ENCODE peak calls at places on chromosomes 16 and 17, in seven cellular contexts. B is HCT116; S is body of pancreas; K is AG09309; A is fibroblast of villous mesenchyme; Q is BJ; U is CD8-positive, alpha-beta T cell. G is an unnamed sample.
A peak's percentile ranks its signal among the peaks of the same experiment; 100 is the strongest.

GRCh38 chr17:55806745-55807466 is 56.1 kb downstream of the PCTP start:
- DNase-seq in B (no peak), S (no peak), K (no peak), A (no peak), Q (no peak), U (no peak), G (no peak)

GRCh38 chr17:79001190-79002020 is 8.2 kb downstream of the CANT1 start:
- DNase-seq in B (no peak), S (no peak), K (no peak), A (no peak), Q (no peak), U (no peak), G (peak; percentile 44)

GRCh38 chr16:3112058-3112880 is at the start of gene ZNF205:
- DNase-seq in B (no peak), S (peak; percentile 86), K (peak; percentile 10), A (peak; percentile 60), Q (no peak), U (no peak), G (no peak)

GRCh38 chr17:59361386-59361785 is 29.9 kb downstream of the YPEL2 start:
- DNase-seq in B (no peak), S (no peak), K (peak; percentile 91), A (peak; percentile 96), Q (peak; percentile 87), U (no peak), G (no peak)

GRCh38 chr16:12206031-12206748 is 229.7 kb downstream of the SNX29 start:
- DNase-seq in B (no peak), S (no peak), K (no peak), A (no peak), Q (no peak), U (no peak), G (no peak)

GRCh38 chr16:85625053-85625452 is 11.9 kb downstream of the GSE1 start:
- DNase-seq in B (no peak), S (peak; percentile 48), K (no peak), A (no peak), Q (no peak), U (no peak), G (no peak)

GRCh38 chr17:61411114-61411943 is 11.7 kb downstream of the TBX2 start:
- DNase-seq in B (no peak), S (peak; percentile 56), K (no peak), A (peak; percentile 80), Q (no peak), U (no peak), G (peak; percentile 66)

GRCh38 chr17:4545217-4545951 is 9.8 kb downstream of the MYBBP1A start:
- DNase-seq in B (no peak), S (no peak), K (no peak), A (no peak), Q (no peak), U (no peak), G (no peak)

GRCh38 chr17:48632579-48633265 is 6.6 kb upstream of the HOXB9 start:
- DNase-seq in B (no peak), S (no peak), K (no peak), A (no peak), Q (no peak), U (no peak), G (no peak)

GRCh38 chr17:16987830-16988601 is 16.1 kb upstream of the TNFRSF13B start:
- DNase-seq in B (no peak), S (no peak), K (peak; percentile 31), A (peak; percentile 59), Q (peak; percentile 41), U (peak; percentile 34), G (peak; percentile 94)

GRCh38 chr17:32489320-32490100 is 2.7 kb downstream of the CDK5R1 start:
- DNase-seq in B (no peak), S (no peak), K (no peak), A (no peak), Q (no peak), U (no peak), G (peak; percentile 34)

GRCh38 chr17:80252871-80253270 is 7.8 kb upstream of the RNF213 start:
- DNase-seq in B (peak; percentile 46), S (peak; percentile 79), K (no peak), A (no peak), Q (no peak), U (peak; percentile 77), G (peak; percentile 82)

GRCh38 chr16:89217388-89218191 is at the start of gene ZNF778:
- DNase-seq in B (peak; percentile 73), S (peak; percentile 81), K (peak; percentile 23), A (peak; percentile 87), Q (no peak), U (peak; percentile 68), G (peak; percentile 90)
- TF ChIP-seq CTCF in B (no peak), S (peak; percentile 3), K (no peak), A (no peak), Q (no peak), U (no peak), G (no peak)

GRCh38 chr17:40177275-40177874 is at the start of gene RAPGEFL1:
- DNase-seq in B (no peak), S (peak; percentile 79), K (no peak), A (peak; percentile 72), Q (no peak), U (peak; percentile 77), G (peak; percentile 95)

GRCh38 chr17:40178021-40178601 is 841 bp downstream of the RAPGEFL1 start:
- DNase-seq in B (no peak), S (peak; percentile 16), K (no peak), A (no peak), Q (no peak), U (no peak), G (no peak)

GRCh38 chr17:40179923-40180659 is 2.8 kb downstream of the RAPGEFL1 start:
- DNase-seq in B (no peak), S (no peak), K (no peak), A (peak; percentile 36), Q (no peak), U (no peak), G (no peak)

GRCh38 chr17:40180694-40181093 is 3.4 kb downstream of the RAPGEFL1 start:
- DNase-seq in B (no peak), S (peak; percentile 81), K (no peak), A (no peak), Q (no peak), U (no peak), G (peak; percentile 94)

DNA sequence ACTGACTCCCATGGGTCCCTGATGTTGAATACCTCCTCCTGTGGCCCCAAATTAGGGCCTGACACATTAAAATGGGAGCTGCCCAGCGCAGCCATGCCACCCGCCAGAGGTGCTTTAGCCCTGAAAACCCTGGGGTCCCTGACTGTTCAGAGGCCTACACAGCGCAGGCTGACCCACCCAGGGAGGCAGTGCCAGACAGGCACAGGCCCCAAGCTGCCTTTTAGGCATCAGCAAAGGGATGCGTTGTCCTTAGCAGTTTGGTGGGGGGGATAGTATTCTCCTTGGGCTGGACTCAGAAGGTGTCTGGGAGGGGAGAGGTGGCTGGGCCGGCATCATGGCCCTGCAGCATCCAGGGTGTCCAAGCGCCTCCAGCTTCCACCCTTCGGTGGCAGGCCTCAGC is 1.4 kb downstream of the RAPGEFL1 start:
- DNase-seq in B (no peak), S (no peak), K (no peak), A (no peak), Q (no peak), U (no peak), G (peak; percentile 57)
- H3K4me3 ChIP-seq in B (no peak overlapping the region), S (no peak overlapping the region), K (no peak overlapping the region), A (no peak overlapping the region), Q (no peak overlapping the region), U (no peak overlapping the region), G (peak overlapping the region; percentile 51)

DNA sequence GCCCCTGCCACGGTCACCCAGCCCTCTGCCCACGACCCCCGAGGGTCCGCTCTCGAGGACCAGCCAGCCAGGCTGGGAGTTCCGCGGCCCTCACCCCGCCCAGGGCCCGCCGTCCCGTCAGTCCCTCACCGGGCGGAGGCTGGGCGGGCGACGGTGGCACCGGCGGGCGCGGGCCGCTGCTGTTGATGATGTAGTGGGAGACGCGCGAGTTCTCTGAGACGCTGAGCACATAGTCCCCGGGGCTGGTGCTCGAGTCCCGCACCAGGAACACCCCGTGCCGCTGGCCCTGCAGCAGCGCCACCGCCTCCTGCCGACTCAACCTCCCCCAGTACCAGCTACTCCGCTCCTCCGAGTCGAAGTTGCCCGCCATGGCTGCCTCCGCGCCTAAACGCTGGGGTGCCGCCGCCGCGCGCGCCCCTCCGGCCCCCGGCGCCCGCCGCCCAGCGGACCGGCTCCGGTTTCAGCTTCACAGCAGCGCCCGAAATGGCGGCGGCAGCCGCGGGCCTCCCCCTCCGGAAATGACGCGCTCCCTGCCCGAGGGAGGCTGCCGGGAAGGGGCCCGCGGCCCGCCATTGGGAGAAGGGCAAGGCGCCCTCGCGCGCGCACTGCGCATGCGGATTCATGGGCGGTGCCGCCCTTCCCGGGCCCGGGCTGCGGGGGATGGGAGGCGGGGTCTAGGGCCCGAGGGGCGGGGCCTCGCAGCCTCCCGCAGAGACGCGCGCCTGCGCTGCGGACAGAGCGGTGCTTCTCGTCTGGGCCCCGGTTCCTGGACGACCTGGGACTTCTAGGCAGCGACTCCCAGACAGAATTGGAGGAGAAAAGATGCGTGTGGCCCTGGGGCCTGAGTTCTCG is at the start of gene CRK:
- DNase-seq in B (peak; percentile 85), S (peak; percentile 98), K (peak; percentile 70), A (peak; percentile 96), Q (peak; percentile 65), U (peak; percentile 99), G (peak; percentile 93)
- TF ChIP-seq CTCF in B (no peak), S (no peak), K (no peak), A (no peak), Q (no peak), U (no peak), G (no peak)

GRCh38 chr16:89563639-89564392 is 3.3 kb downstream of the RPL13 start:
- DNase-seq in B (no peak), S (peak; percentile 10), K (no peak), A (no peak), Q (no peak), U (no peak), G (no peak)
- H3K4me3 ChIP-seq in B (peak overlapping the region; percentile 45), S (no peak overlapping the region), K (no peak overlapping the region), A (no peak overlapping the region), Q (no peak overlapping the region), U (no peak overlapping the region), G (no peak overlapping the region)

GRCh38 chr17:39022961-39023360 is 55.8 kb upstream of the FBXO47 start:
- DNase-seq in B (no peak), S (no peak), K (no peak), A (no peak), Q (no peak), U (no peak), G (no peak)

GRCh38 chr17:39027440-39028035 is 60.3 kb upstream of the FBXO47 start:
- DNase-seq in B (no peak), S (peak; percentile 21), K (no peak), A (no peak), Q (no peak), U (no peak), G (no peak)

GRCh38 chr17:39027037-39027436 is 59.8 kb upstream of the FBXO47 start:
- DNase-seq in B (no peak), S (peak; percentile 91), K (no peak), A (no peak), Q (no peak), U (peak; percentile 6), G (peak; percentile 81)

DNA sequence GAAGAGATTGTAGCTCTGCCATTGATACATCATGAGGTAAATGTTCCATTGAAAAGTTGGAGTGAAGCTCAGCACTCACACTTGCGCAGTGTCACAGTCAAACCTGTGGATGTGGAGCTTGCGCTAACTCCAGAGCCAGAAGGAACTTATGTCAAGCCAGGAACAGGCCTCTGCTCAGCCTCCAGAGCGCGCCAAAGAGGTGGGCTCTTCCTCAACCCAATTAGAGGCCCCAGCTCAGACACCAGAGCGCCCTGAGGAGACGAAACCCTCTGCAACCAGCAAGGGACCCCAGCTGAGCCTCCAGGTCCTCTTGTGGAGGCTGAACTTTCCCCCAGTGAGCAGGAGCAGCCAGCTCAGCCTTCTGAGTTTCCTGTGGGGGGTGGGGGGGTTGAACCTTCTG is 61.5 kb upstream of the FBXO47 start:
- DNase-seq in B (no peak), S (no peak), K (no peak), A (no peak), Q (no peak), U (no peak), G (no peak)
- TF ChIP-seq CTCF in B (no peak), S (no peak), K (no peak), A (no peak), Q (no peak), U (no peak), G (no peak)